ENCODE peak calls at places on chromosomes 3 and 15, in ten cellular contexts. One of them, this sample, is unnamed.
A peak's percentile ranks its signal among the peaks of the same experiment; 100 is the strongest.

GRCh38 chr3:30689202-30689641 is 82.8 kb downstream of the TGFBR2 start:
- DNase-seq in SK-N-SH: peak; percentile 71
- DNase-seq in neural progenitor cell: no peak
- DNase-seq in hepatocyte: peak; percentile 27
- DNase-seq in astrocyte: peak; percentile 57
- DNase-seq in PC-9: peak; percentile 38
- DNase-seq in IMR-90: peak; percentile 40
- DNase-seq in PC-3: peak; percentile 93
- DNase-seq in K562: no peak
- DNase-seq in GM23338: no peak
- DNase-seq in this sample: peak; percentile 70

GRCh38 chr3:13011369-13012227 is 61.6 kb downstream of the IQSEC1 start:
- DNase-seq in SK-N-SH: no peak
- DNase-seq in neural progenitor cell: peak; percentile 49
- DNase-seq in hepatocyte: no peak
- DNase-seq in astrocyte: no peak
- DNase-seq in PC-9: peak; percentile 77
- DNase-seq in IMR-90: no peak
- DNase-seq in PC-3: peak; percentile 12
- DNase-seq in K562: peak; percentile 69
- DNase-seq in GM23338: peak; percentile 35
- DNase-seq in this sample: no peak

GRCh38 chr15:25671132-25671531 is 192.0 kb downstream of the ATP10A start:
- DNase-seq in SK-N-SH: no peak
- DNase-seq in neural progenitor cell: no peak
- DNase-seq in hepatocyte: peak; percentile 34
- DNase-seq in astrocyte: peak; percentile 28
- DNase-seq in PC-9: no peak
- DNase-seq in IMR-90: peak; percentile 50
- DNase-seq in PC-3: no peak
- DNase-seq in K562: no peak
- DNase-seq in GM23338: no peak
- DNase-seq in this sample: no peak

GRCh38 chr15:41443275-41443674 is 26.4 kb downstream of the RTF1 start:
- DNase-seq in SK-N-SH: no peak
- DNase-seq in neural progenitor cell: no peak
- DNase-seq in hepatocyte: no peak
- DNase-seq in astrocyte: no peak
- DNase-seq in PC-9: no peak
- DNase-seq in IMR-90: no peak
- DNase-seq in PC-3: no peak
- DNase-seq in K562: no peak
- DNase-seq in GM23338: no peak
- DNase-seq in this sample: no peak

GRCh38 chr15:70801111-70801510 is 37.8 kb upstream of the UACA start:
- DNase-seq in SK-N-SH: no peak
- DNase-seq in neural progenitor cell: no peak
- DNase-seq in hepatocyte: no peak
- DNase-seq in astrocyte: peak; percentile 65
- DNase-seq in PC-9: no peak
- DNase-seq in IMR-90: peak; percentile 41
- DNase-seq in PC-3: no peak
- DNase-seq in K562: no peak
- DNase-seq in GM23338: no peak
- DNase-seq in this sample: peak; percentile 71

GRCh38 chr3:43206632-43207031 is 79.7 kb upstream of the SNRK start:
- DNase-seq in SK-N-SH: no peak
- DNase-seq in neural progenitor cell: peak; percentile 37
- DNase-seq in hepatocyte: no peak
- DNase-seq in astrocyte: no peak
- DNase-seq in PC-9: no peak
- DNase-seq in IMR-90: no peak
- DNase-seq in PC-3: no peak
- DNase-seq in K562: peak; percentile 35
- DNase-seq in GM23338: peak; percentile 55
- DNase-seq in this sample: no peak

GRCh38 chr3:57815034-57815433 is 58.9 kb downstream of the SLMAP start:
- DNase-seq in SK-N-SH: no peak
- DNase-seq in neural progenitor cell: no peak
- DNase-seq in hepatocyte: no peak
- DNase-seq in astrocyte: no peak
- DNase-seq in PC-9: no peak
- DNase-seq in IMR-90: no peak
- DNase-seq in PC-3: no peak
- DNase-seq in K562: no peak
- DNase-seq in GM23338: no peak
- DNase-seq in this sample: no peak

GRCh38 chr3:147427796-147428195 is 18.6 kb downstream of the ZIC1 start:
- DNase-seq in SK-N-SH: no peak
- DNase-seq in neural progenitor cell: no peak
- DNase-seq in hepatocyte: no peak
- DNase-seq in astrocyte: no peak
- DNase-seq in PC-9: no peak
- DNase-seq in IMR-90: no peak
- DNase-seq in PC-3: no peak
- DNase-seq in K562: no peak
- DNase-seq in GM23338: no peak
- DNase-seq in this sample: no peak

GRCh38 chr3:12908136-12908730 is 66.9 kb upstream of the RPL32 start:
- DNase-seq in SK-N-SH: no peak
- DNase-seq in neural progenitor cell: no peak
- DNase-seq in hepatocyte: no peak
- DNase-seq in astrocyte: no peak
- DNase-seq in PC-9: no peak
- DNase-seq in IMR-90: no peak
- DNase-seq in PC-3: no peak
- DNase-seq in K562: no peak
- DNase-seq in GM23338: no peak
- DNase-seq in this sample: no peak

GRCh38 chr15:67033012-67033411 is 32.4 kb upstream of the SMAD3 start:
- DNase-seq in SK-N-SH: no peak
- DNase-seq in neural progenitor cell: no peak
- DNase-seq in hepatocyte: no peak
- DNase-seq in astrocyte: no peak
- DNase-seq in PC-9: no peak
- DNase-seq in IMR-90: no peak
- DNase-seq in PC-3: no peak
- DNase-seq in K562: no peak
- DNase-seq in GM23338: peak; percentile 62
- DNase-seq in this sample: no peak

GRCh38 chr3:62149962-62150361 is 223.4 kb downstream of the FEZF2 start:
- DNase-seq in SK-N-SH: no peak
- DNase-seq in neural progenitor cell: no peak
- DNase-seq in hepatocyte: no peak
- DNase-seq in astrocyte: peak; percentile 49
- DNase-seq in PC-9: no peak
- DNase-seq in IMR-90: peak; percentile 77
- DNase-seq in PC-3: no peak
- DNase-seq in K562: no peak
- DNase-seq in GM23338: no peak
- DNase-seq in this sample: peak; percentile 81

GRCh38 chr15:47203993-47204392 is 513.3 kb upstream of the SEMA6D start:
- DNase-seq in SK-N-SH: no peak
- DNase-seq in neural progenitor cell: no peak
- DNase-seq in hepatocyte: no peak
- DNase-seq in astrocyte: no peak
- DNase-seq in PC-9: no peak
- DNase-seq in IMR-90: no peak
- DNase-seq in PC-3: no peak
- DNase-seq in K562: no peak
- DNase-seq in GM23338: peak; percentile 73
- DNase-seq in this sample: no peak

GRCh38 chr3:158101330-158102218 is 4.6 kb downstream of the SHOX2 start:
- DNase-seq in SK-N-SH: no peak
- DNase-seq in neural progenitor cell: peak; percentile 13
- DNase-seq in hepatocyte: no peak
- DNase-seq in astrocyte: no peak
- DNase-seq in PC-9: no peak
- DNase-seq in IMR-90: no peak
- DNase-seq in PC-3: no peak
- DNase-seq in K562: no peak
- DNase-seq in GM23338: no peak
- DNase-seq in this sample: no peak

GRCh38 chr15:77515613-77516012 is 94.9 kb downstream of the HMG20A start:
- DNase-seq in SK-N-SH: no peak
- DNase-seq in neural progenitor cell: no peak
- DNase-seq in hepatocyte: no peak
- DNase-seq in astrocyte: no peak
- DNase-seq in PC-9: no peak
- DNase-seq in IMR-90: no peak
- DNase-seq in PC-3: no peak
- DNase-seq in K562: no peak
- DNase-seq in GM23338: no peak
- DNase-seq in this sample: no peak

GRCh38 chr3:50274371-50275104 is 4.3 kb upstream of the LSMEM2 start:
- DNase-seq in SK-N-SH: peak; percentile 83
- DNase-seq in neural progenitor cell: peak; percentile 86
- DNase-seq in hepatocyte: peak; percentile 83
- DNase-seq in astrocyte: no peak
- DNase-seq in PC-9: peak; percentile 52
- DNase-seq in IMR-90: peak; percentile 57
- DNase-seq in PC-3: peak; percentile 68
- DNase-seq in K562: peak; percentile 67
- DNase-seq in GM23338: peak; percentile 96
- DNase-seq in this sample: peak; percentile 67

GRCh38 chr15:101396484-101397261 is 92.8 kb downstream of the PCSK6 start:
- DNase-seq in SK-N-SH: no peak
- DNase-seq in neural progenitor cell: no peak
- DNase-seq in hepatocyte: no peak
- DNase-seq in astrocyte: no peak
- DNase-seq in PC-9: no peak
- DNase-seq in IMR-90: no peak
- DNase-seq in PC-3: no peak
- DNase-seq in K562: no peak
- DNase-seq in GM23338: peak; percentile 14
- DNase-seq in this sample: no peak

GRCh38 chr3:162719684-162720341 is 1223.2 kb downstream of the OTOL1 start:
- DNase-seq in SK-N-SH: no peak
- DNase-seq in neural progenitor cell: no peak
- DNase-seq in hepatocyte: peak; percentile 22
- DNase-seq in astrocyte: peak; percentile 93
- DNase-seq in PC-9: peak; percentile 10
- DNase-seq in IMR-90: peak; percentile 97
- DNase-seq in PC-3: peak; percentile 98
- DNase-seq in K562: no peak
- DNase-seq in GM23338: no peak
- DNase-seq in this sample: peak; percentile 94

GRCh38 chr3:71075481-71075880 is 508.0 kb downstream of the FOXP1 start:
- DNase-seq in SK-N-SH: no peak
- DNase-seq in neural progenitor cell: no peak
- DNase-seq in hepatocyte: no peak
- DNase-seq in astrocyte: no peak
- DNase-seq in PC-9: no peak
- DNase-seq in IMR-90: no peak
- DNase-seq in PC-3: no peak
- DNase-seq in K562: no peak
- DNase-seq in GM23338: no peak
- DNase-seq in this sample: no peak
- H4K20me1 ChIP-seq in SK-N-SH: no peaks in the 10 kb centered on the region
- H4K20me1 ChIP-seq in neural progenitor cell: peaks cover 12% of the 10 kb centered on the region
- H4K20me1 ChIP-seq in hepatocyte: no peaks in the 10 kb centered on the region
- H4K20me1 ChIP-seq in astrocyte: peaks cover 36% of the 10 kb centered on the region
- H4K20me1 ChIP-seq in PC-9: no peaks in the 10 kb centered on the region
- H4K20me1 ChIP-seq in IMR-90: peaks cover 3% of the 10 kb centered on the region
- H4K20me1 ChIP-seq in PC-3: no peaks in the 10 kb centered on the region
- H4K20me1 ChIP-seq in K562: peaks cover 3% of the 10 kb centered on the region
- H4K20me1 ChIP-seq in GM23338: no peaks in the 10 kb centered on the region
- H4K20me1 ChIP-seq in this sample: no peaks in the 10 kb centered on the region

GRCh38 chr3:56776551-56776950 is 25.2 kb downstream of the ARHGEF3 start:
- DNase-seq in SK-N-SH: no peak
- DNase-seq in neural progenitor cell: no peak
- DNase-seq in hepatocyte: no peak
- DNase-seq in astrocyte: no peak
- DNase-seq in PC-9: no peak
- DNase-seq in IMR-90: no peak
- DNase-seq in PC-3: no peak
- DNase-seq in K562: no peak
- DNase-seq in GM23338: no peak
- DNase-seq in this sample: no peak
- H3K27ac ChIP-seq in SK-N-SH: no peak overlapping the region
- H3K27ac ChIP-seq in neural progenitor cell: no peak overlapping the region
- H3K27ac ChIP-seq in hepatocyte: peak overlapping the region; percentile 33
- H3K27ac ChIP-seq in astrocyte: no peak overlapping the region
- H3K27ac ChIP-seq in PC-9: no peak overlapping the region
- H3K27ac ChIP-seq in IMR-90: no peak overlapping the region
- H3K27ac ChIP-seq in PC-3: no peak overlapping the region
- H3K27ac ChIP-seq in K562: no peak overlapping the region
- H3K27ac ChIP-seq in GM23338: no peak overlapping the region
- H3K27ac ChIP-seq in this sample: no peak overlapping the region

GRCh38 chr15:45386420-45386819 is 8.1 kb upstream of the GATM start:
- DNase-seq in SK-N-SH: no peak
- DNase-seq in neural progenitor cell: no peak
- DNase-seq in hepatocyte: peak; percentile 33
- DNase-seq in astrocyte: no peak
- DNase-seq in PC-9: no peak
- DNase-seq in IMR-90: no peak
- DNase-seq in PC-3: no peak
- DNase-seq in K562: no peak
- DNase-seq in GM23338: no peak
- DNase-seq in this sample: no peak
- H3K4me3 ChIP-seq in SK-N-SH: no peak overlapping the region
- H3K4me3 ChIP-seq in neural progenitor cell: no peak overlapping the region
- H3K4me3 ChIP-seq in hepatocyte: no peak overlapping the region
- H3K4me3 ChIP-seq in astrocyte: no peak overlapping the region
- H3K4me3 ChIP-seq in PC-9: no peak overlapping the region
- H3K4me3 ChIP-seq in IMR-90: no peak overlapping the region
- H3K4me3 ChIP-seq in PC-3: no peak overlapping the region
- H3K4me3 ChIP-seq in K562: no peak overlapping the region
- H3K4me3 ChIP-seq in GM23338: no peak overlapping the region
- H3K4me3 ChIP-seq in this sample: no peak overlapping the region

GRCh38 chr15:85477061-85477460 is 96.7 kb downstream of the AKAP13 start:
- DNase-seq in SK-N-SH: no peak
- DNase-seq in neural progenitor cell: no peak
- DNase-seq in hepatocyte: no peak
- DNase-seq in astrocyte: no peak
- DNase-seq in PC-9: no peak
- DNase-seq in IMR-90: no peak
- DNase-seq in PC-3: no peak
- DNase-seq in K562: no peak
- DNase-seq in GM23338: no peak
- DNase-seq in this sample: no peak

GRCh38 chr15:85475711-85476110 is 95.3 kb downstream of the AKAP13 start:
- DNase-seq in SK-N-SH: no peak
- DNase-seq in neural progenitor cell: no peak
- DNase-seq in hepatocyte: no peak
- DNase-seq in astrocyte: no peak
- DNase-seq in PC-9: no peak
- DNase-seq in IMR-90: no peak
- DNase-seq in PC-3: no peak
- DNase-seq in K562: no peak
- DNase-seq in GM23338: no peak
- DNase-seq in this sample: no peak

GRCh38 chr15:85474700-85475316 is 94.4 kb downstream of the AKAP13 start:
- DNase-seq in SK-N-SH: no peak
- DNase-seq in neural progenitor cell: no peak
- DNase-seq in hepatocyte: no peak
- DNase-seq in astrocyte: no peak
- DNase-seq in PC-9: no peak
- DNase-seq in IMR-90: no peak
- DNase-seq in PC-3: peak; percentile 57
- DNase-seq in K562: no peak
- DNase-seq in GM23338: no peak
- DNase-seq in this sample: no peak

GRCh38 chr15:85473455-85473854 is 93.1 kb downstream of the AKAP13 start:
- DNase-seq in SK-N-SH: no peak
- DNase-seq in neural progenitor cell: no peak
- DNase-seq in hepatocyte: no peak
- DNase-seq in astrocyte: peak; percentile 70
- DNase-seq in PC-9: no peak
- DNase-seq in IMR-90: peak; percentile 71
- DNase-seq in PC-3: no peak
- DNase-seq in K562: no peak
- DNase-seq in GM23338: no peak
- DNase-seq in this sample: peak; percentile 44

GRCh38 chr15:85475317-85475701 is 94.9 kb downstream of the AKAP13 start:
- DNase-seq in SK-N-SH: no peak
- DNase-seq in neural progenitor cell: no peak
- DNase-seq in hepatocyte: no peak
- DNase-seq in astrocyte: no peak
- DNase-seq in PC-9: no peak
- DNase-seq in IMR-90: no peak
- DNase-seq in PC-3: no peak
- DNase-seq in K562: no peak
- DNase-seq in GM23338: no peak
- DNase-seq in this sample: no peak
- H4K20me1 ChIP-seq in SK-N-SH: peaks cover 15% of the 10 kb centered on the region
- H4K20me1 ChIP-seq in neural progenitor cell: peaks cover 59% of the 10 kb centered on the region
- H4K20me1 ChIP-seq in hepatocyte: peaks cover 17% of the 10 kb centered on the region
- H4K20me1 ChIP-seq in astrocyte: peaks cover 54% of the 10 kb centered on the region
- H4K20me1 ChIP-seq in PC-9: peaks cover 3% of the 10 kb centered on the region
- H4K20me1 ChIP-seq in IMR-90: peaks cover 15% of the 10 kb centered on the region
- H4K20me1 ChIP-seq in PC-3: peaks cover 9% of the 10 kb centered on the region
- H4K20me1 ChIP-seq in K562: no peaks in the 10 kb centered on the region
- H4K20me1 ChIP-seq in GM23338: peaks cover 15% of the 10 kb centered on the region
- H4K20me1 ChIP-seq in this sample: no peaks in the 10 kb centered on the region